ENCODE peak calls at places on chromosomes 3 and 15, in six cellular contexts. One of them, this sample, is unnamed.

GRCh38 chr15:25544076-25544475 is 105.3 kb upstream of the UBE3A start:
- DNase-seq in NCI-H774: no peak
- DNase-seq in stimulated activated CD4-positive, alpha-beta T cell treated with anti-CD3 and anti-CD28 coated beads, Interleukin-4, amount 100 ng/mL, for 1 hour: no peak
- DNase-seq in SK-N-DZ: no peak
- DNase-seq in left colon: no peak
- DNase-seq in left cardiac atrium: no peak
- DNase-seq in this sample: no peak

GRCh38 chr15:91668370-91668769 is 185.1 kb upstream of the SLCO3A1 start:
- DNase-seq in NCI-H774: no peak
- DNase-seq in SK-N-DZ: no peak
- DNase-seq in stimulated activated CD4-positive, alpha-beta T cell treated with anti-CD3 and anti-CD28 coated beads, Interleukin-4, amount 100 ng/mL, for 1 hour: no peak
- DNase-seq in left cardiac atrium: no peak
- DNase-seq in left colon: no peak
- DNase-seq in this sample: no peak

GRCh38 chr3:137958635-137959034 is 51.3 kb upstream of the CLDN18 start:
- DNase-seq in SK-N-DZ: no peak
- DNase-seq in left cardiac atrium: no peak
- DNase-seq in left colon: no peak
- DNase-seq in stimulated activated CD4-positive, alpha-beta T cell treated with anti-CD3 and anti-CD28 coated beads, Interleukin-4, amount 100 ng/mL, for 1 hour: no peak
- DNase-seq in NCI-H774: no peak
- DNase-seq in this sample: no peak

GRCh38 chr15:71050461-71050860 is 64.8 kb upstream of the THSD4 start:
- DNase-seq in left cardiac atrium: no peak
- DNase-seq in stimulated activated CD4-positive, alpha-beta T cell treated with anti-CD3 and anti-CD28 coated beads, Interleukin-4, amount 100 ng/mL, for 1 hour: no peak
- DNase-seq in left colon: no peak
- DNase-seq in NCI-H774: no peak
- DNase-seq in SK-N-DZ: no peak
- DNase-seq in this sample: no peak

GRCh38 chr3:8460050-8460708 is 41.4 kb upstream of the LMCD1 start:
- DNase-seq in left colon: no peak
- DNase-seq in NCI-H774: no peak
- DNase-seq in left cardiac atrium: no peak
- DNase-seq in SK-N-DZ: no peak
- DNase-seq in stimulated activated CD4-positive, alpha-beta T cell treated with anti-CD3 and anti-CD28 coated beads, Interleukin-4, amount 100 ng/mL, for 1 hour: no peak
- DNase-seq in this sample: no peak

GRCh38 chr15:88998980-88999713 is 86.0 kb upstream of the MFGE8 start:
- DNase-seq in NCI-H774: no peak
- DNase-seq in stimulated activated CD4-positive, alpha-beta T cell treated with anti-CD3 and anti-CD28 coated beads, Interleukin-4, amount 100 ng/mL, for 1 hour: no peak
- DNase-seq in left cardiac atrium: no peak
- DNase-seq in left colon: no peak
- DNase-seq in SK-N-DZ: no peak
- DNase-seq in this sample: no peak

GRCh38 chr3:50664959-50665602 is 9.6 kb upstream of the DOCK3 start:
- DNase-seq in left cardiac atrium: no peak
- DNase-seq in NCI-H774: no peak
- DNase-seq in SK-N-DZ: no peak
- DNase-seq in left colon: no peak
- DNase-seq in stimulated activated CD4-positive, alpha-beta T cell treated with anti-CD3 and anti-CD28 coated beads, Interleukin-4, amount 100 ng/mL, for 1 hour: no peak
- DNase-seq in this sample: no peak

GRCh38 chr3:193987186-193987585 is 148.8 kb upstream of the HES1 start:
- DNase-seq in left colon: no peak
- DNase-seq in left cardiac atrium: no peak
- DNase-seq in SK-N-DZ: no peak
- DNase-seq in NCI-H774: no peak
- DNase-seq in stimulated activated CD4-positive, alpha-beta T cell treated with anti-CD3 and anti-CD28 coated beads, Interleukin-4, amount 100 ng/mL, for 1 hour: no peak
- DNase-seq in this sample: no peak

GRCh38 chr15:38474155-38474757 is 20.3 kb downstream of the FAM98B start:
- DNase-seq in NCI-H774: peak
- DNase-seq in SK-N-DZ: peak
- DNase-seq in left cardiac atrium: no peak
- DNase-seq in stimulated activated CD4-positive, alpha-beta T cell treated with anti-CD3 and anti-CD28 coated beads, Interleukin-4, amount 100 ng/mL, for 1 hour: no peak
- DNase-seq in left colon: no peak
- DNase-seq in this sample: peak

GRCh38 chr3:49937081-49937480 is 2.9 kb upstream of the RBM6 start:
- DNase-seq in stimulated activated CD4-positive, alpha-beta T cell treated with anti-CD3 and anti-CD28 coated beads, Interleukin-4, amount 100 ng/mL, for 1 hour: no peak
- DNase-seq in NCI-H774: no peak
- DNase-seq in left cardiac atrium: no peak
- DNase-seq in SK-N-DZ: no peak
- DNase-seq in left colon: no peak
- DNase-seq in this sample: no peak

GRCh38 chr15:74525946-74526345 is 15.1 kb upstream of the ARID3B start:
- DNase-seq in NCI-H774: no peak
- DNase-seq in SK-N-DZ: no peak
- DNase-seq in left cardiac atrium: no peak
- DNase-seq in stimulated activated CD4-positive, alpha-beta T cell treated with anti-CD3 and anti-CD28 coated beads, Interleukin-4, amount 100 ng/mL, for 1 hour: no peak
- DNase-seq in left colon: no peak
- DNase-seq in this sample: no peak

GRCh38 chr3:171461087-171461917 is 1.1 kb upstream of the TNIK start:
- DNase-seq in stimulated activated CD4-positive, alpha-beta T cell treated with anti-CD3 and anti-CD28 coated beads, Interleukin-4, amount 100 ng/mL, for 1 hour: peak
- DNase-seq in NCI-H774: peak
- DNase-seq in left cardiac atrium: no peak
- DNase-seq in SK-N-DZ: peak
- DNase-seq in left colon: no peak
- DNase-seq in this sample: no peak

GRCh38 chr3:124770341-124771082 is 40.3 kb downstream of the UMPS start:
- DNase-seq in SK-N-DZ: peak
- DNase-seq in NCI-H774: no peak
- DNase-seq in left colon: no peak
- DNase-seq in left cardiac atrium: peak
- DNase-seq in stimulated activated CD4-positive, alpha-beta T cell treated with anti-CD3 and anti-CD28 coated beads, Interleukin-4, amount 100 ng/mL, for 1 hour: no peak
- DNase-seq in this sample: peak

GRCh38 chr3:36907911-36908646 is 36.8 kb downstream of the TRANK1 start:
- DNase-seq in stimulated activated CD4-positive, alpha-beta T cell treated with anti-CD3 and anti-CD28 coated beads, Interleukin-4, amount 100 ng/mL, for 1 hour: peak
- DNase-seq in left cardiac atrium: peak
- DNase-seq in left colon: peak
- DNase-seq in NCI-H774: no peak
- DNase-seq in SK-N-DZ: no peak
- DNase-seq in this sample: no peak

GRCh38 chr3:196499061-196499460 is 4.5 kb downstream of the RNF168 start:
- DNase-seq in SK-N-DZ: no peak
- DNase-seq in NCI-H774: no peak
- DNase-seq in left cardiac atrium: no peak
- DNase-seq in left colon: no peak
- DNase-seq in stimulated activated CD4-positive, alpha-beta T cell treated with anti-CD3 and anti-CD28 coated beads, Interleukin-4, amount 100 ng/mL, for 1 hour: no peak
- DNase-seq in this sample: no peak

GRCh38 chr15:68829068-68829467 is 8.4 kb upstream of the ANP32A start:
- DNase-seq in left colon: no peak
- DNase-seq in left cardiac atrium: no peak
- DNase-seq in stimulated activated CD4-positive, alpha-beta T cell treated with anti-CD3 and anti-CD28 coated beads, Interleukin-4, amount 100 ng/mL, for 1 hour: no peak
- DNase-seq in NCI-H774: no peak
- DNase-seq in SK-N-DZ: no peak
- DNase-seq in this sample: no peak

GRCh38 chr3:42532229-42532628 is 29.8 kb downstream of the VIPR1 start:
- DNase-seq in left colon: no peak
- DNase-seq in stimulated activated CD4-positive, alpha-beta T cell treated with anti-CD3 and anti-CD28 coated beads, Interleukin-4, amount 100 ng/mL, for 1 hour: no peak
- DNase-seq in SK-N-DZ: no peak
- DNase-seq in NCI-H774: no peak
- DNase-seq in left cardiac atrium: no peak
- DNase-seq in this sample: no peak

GRCh38 chr3:33807190-33807589 is 8.8 kb downstream of the PDCD6IP start:
- DNase-seq in left cardiac atrium: peak
- DNase-seq in stimulated activated CD4-positive, alpha-beta T cell treated with anti-CD3 and anti-CD28 coated beads, Interleukin-4, amount 100 ng/mL, for 1 hour: no peak
- DNase-seq in left colon: peak
- DNase-seq in NCI-H774: no peak
- DNase-seq in SK-N-DZ: no peak
- DNase-seq in this sample: no peak

GRCh38 chr3:99659032-99659431 is 20.6 kb downstream of the COL8A1 start:
- DNase-seq in left colon: no peak
- DNase-seq in stimulated activated CD4-positive, alpha-beta T cell treated with anti-CD3 and anti-CD28 coated beads, Interleukin-4, amount 100 ng/mL, for 1 hour: no peak
- DNase-seq in SK-N-DZ: no peak
- DNase-seq in NCI-H774: no peak
- DNase-seq in left cardiac atrium: peak
- DNase-seq in this sample: no peak

GRCh38 chr3:58824285-58824684 is 157.7 kb upstream of the FAM3D start:
- DNase-seq in stimulated activated CD4-positive, alpha-beta T cell treated with anti-CD3 and anti-CD28 coated beads, Interleukin-4, amount 100 ng/mL, for 1 hour: peak
- DNase-seq in NCI-H774: peak
- DNase-seq in left colon: peak
- DNase-seq in left cardiac atrium: peak
- DNase-seq in SK-N-DZ: peak
- DNase-seq in this sample: peak

GRCh38 chr15:36465304-36465703 is 114.1 kb upstream of the CDIN1 start:
- DNase-seq in left colon: no peak
- DNase-seq in SK-N-DZ: no peak
- DNase-seq in stimulated activated CD4-positive, alpha-beta T cell treated with anti-CD3 and anti-CD28 coated beads, Interleukin-4, amount 100 ng/mL, for 1 hour: no peak
- DNase-seq in NCI-H774: no peak
- DNase-seq in left cardiac atrium: no peak
- DNase-seq in this sample: no peak

GRCh38 chr3:13750215-13750614 is 129.7 kb downstream of the WNT7A start:
- DNase-seq in NCI-H774: no peak
- DNase-seq in stimulated activated CD4-positive, alpha-beta T cell treated with anti-CD3 and anti-CD28 coated beads, Interleukin-4, amount 100 ng/mL, for 1 hour: no peak
- DNase-seq in left cardiac atrium: no peak
- DNase-seq in left colon: no peak
- DNase-seq in SK-N-DZ: no peak
- DNase-seq in this sample: no peak

GRCh38 chr15:52183562-52184173 is 7.5 kb downstream of the GNB5 start:
- DNase-seq in left cardiac atrium: no peak
- DNase-seq in NCI-H774: no peak
- DNase-seq in left colon: peak
- DNase-seq in stimulated activated CD4-positive, alpha-beta T cell treated with anti-CD3 and anti-CD28 coated beads, Interleukin-4, amount 100 ng/mL, for 1 hour: no peak
- DNase-seq in SK-N-DZ: peak
- DNase-seq in this sample: peak

GRCh38 chr3:12890610-12891390 is 49.4 kb upstream of the RPL32 start:
- DNase-seq in left colon: no peak
- DNase-seq in stimulated activated CD4-positive, alpha-beta T cell treated with anti-CD3 and anti-CD28 coated beads, Interleukin-4, amount 100 ng/mL, for 1 hour: no peak
- DNase-seq in NCI-H774: no peak
- DNase-seq in SK-N-DZ: no peak
- DNase-seq in left cardiac atrium: no peak
- DNase-seq in this sample: no peak

GRCh38 chr15:23602124-23602523 is 36.6 kb downstream of the MKRN3 start:
- DNase-seq in left colon: no peak
- DNase-seq in left cardiac atrium: no peak
- DNase-seq in stimulated activated CD4-positive, alpha-beta T cell treated with anti-CD3 and anti-CD28 coated beads, Interleukin-4, amount 100 ng/mL, for 1 hour: no peak
- DNase-seq in SK-N-DZ: no peak
- DNase-seq in NCI-H774: no peak
- DNase-seq in this sample: no peak

GRCh38 chr15:70792171-70792573 is 28.8 kb upstream of the UACA start:
- DNase-seq in left cardiac atrium: no peak
- DNase-seq in stimulated activated CD4-positive, alpha-beta T cell treated with anti-CD3 and anti-CD28 coated beads, Interleukin-4, amount 100 ng/mL, for 1 hour: no peak
- DNase-seq in SK-N-DZ: no peak
- DNase-seq in left colon: no peak
- DNase-seq in NCI-H774: no peak
- DNase-seq in this sample: no peak

GRCh38 chr15:31161990-31162389 is 60.5 kb upstream of the TRPM1 start:
- DNase-seq in NCI-H774: no peak
- DNase-seq in left cardiac atrium: no peak
- DNase-seq in left colon: no peak
- DNase-seq in SK-N-DZ: no peak
- DNase-seq in stimulated activated CD4-positive, alpha-beta T cell treated with anti-CD3 and anti-CD28 coated beads, Interleukin-4, amount 100 ng/mL, for 1 hour: no peak
- DNase-seq in this sample: no peak

GRCh38 chr15:91258436-91258779 is 158.4 kb downstream of the SV2B start:
- DNase-seq in left cardiac atrium: no peak
- DNase-seq in stimulated activated CD4-positive, alpha-beta T cell treated with anti-CD3 and anti-CD28 coated beads, Interleukin-4, amount 100 ng/mL, for 1 hour: no peak
- DNase-seq in left colon: no peak
- DNase-seq in SK-N-DZ: no peak
- DNase-seq in NCI-H774: no peak
- DNase-seq in this sample: no peak

GRCh38 chr3:37745079-37745478 is 116.6 kb upstream of the CTDSPL start:
- DNase-seq in stimulated activated CD4-positive, alpha-beta T cell treated with anti-CD3 and anti-CD28 coated beads, Interleukin-4, amount 100 ng/mL, for 1 hour: no peak
- DNase-seq in left colon: no peak
- DNase-seq in NCI-H774: no peak
- DNase-seq in SK-N-DZ: no peak
- DNase-seq in left cardiac atrium: no peak
- DNase-seq in this sample: no peak

GRCh38 chr15:61275901-61276300 is 46.8 kb upstream of the RORA start:
- DNase-seq in left cardiac atrium: no peak
- DNase-seq in NCI-H774: peak
- DNase-seq in left colon: no peak
- DNase-seq in SK-N-DZ: peak
- DNase-seq in stimulated activated CD4-positive, alpha-beta T cell treated with anti-CD3 and anti-CD28 coated beads, Interleukin-4, amount 100 ng/mL, for 1 hour: no peak
- DNase-seq in this sample: peak

GRCh38 chr3:88936837-88937236 is 170.6 kb upstream of the EPHA3 start:
- DNase-seq in SK-N-DZ: no peak
- DNase-seq in NCI-H774: no peak
- DNase-seq in stimulated activated CD4-positive, alpha-beta T cell treated with anti-CD3 and anti-CD28 coated beads, Interleukin-4, amount 100 ng/mL, for 1 hour: no peak
- DNase-seq in left cardiac atrium: no peak
- DNase-seq in left colon: no peak
- DNase-seq in this sample: no peak

GRCh38 chr3:137332296-137332695 is 374.5 kb downstream of the IL20RB start:
- DNase-seq in NCI-H774: no peak
- DNase-seq in left cardiac atrium: no peak
- DNase-seq in stimulated activated CD4-positive, alpha-beta T cell treated with anti-CD3 and anti-CD28 coated beads, Interleukin-4, amount 100 ng/mL, for 1 hour: no peak
- DNase-seq in left colon: no peak
- DNase-seq in SK-N-DZ: no peak
- DNase-seq in this sample: no peak

GRCh38 chr3:156290917-156291268 is 170.5 kb downstream of the KCNAB1 start:
- DNase-seq in stimulated activated CD4-positive, alpha-beta T cell treated with anti-CD3 and anti-CD28 coated beads, Interleukin-4, amount 100 ng/mL, for 1 hour: no peak
- DNase-seq in left cardiac atrium: no peak
- DNase-seq in SK-N-DZ: peak
- DNase-seq in NCI-H774: no peak
- DNase-seq in left colon: no peak
- DNase-seq in this sample: no peak

GRCh38 chr3:26307805-26308204 is 314.8 kb upstream of the LRRC3B start:
- DNase-seq in stimulated activated CD4-positive, alpha-beta T cell treated with anti-CD3 and anti-CD28 coated beads, Interleukin-4, amount 100 ng/mL, for 1 hour: no peak
- DNase-seq in left cardiac atrium: no peak
- DNase-seq in NCI-H774: no peak
- DNase-seq in SK-N-DZ: no peak
- DNase-seq in left colon: no peak
- DNase-seq in this sample: no peak

GRCh38 chr15:41746802-41747201 is 27.5 kb upstream of the MAPKBP1 start:
- DNase-seq in left cardiac atrium: no peak
- DNase-seq in SK-N-DZ: no peak
- DNase-seq in stimulated activated CD4-positive, alpha-beta T cell treated with anti-CD3 and anti-CD28 coated beads, Interleukin-4, amount 100 ng/mL, for 1 hour: no peak
- DNase-seq in left colon: no peak
- DNase-seq in NCI-H774: no peak
- DNase-seq in this sample: no peak

GRCh38 chr3:16765661-16766060 is 119.1 kb upstream of the PLCL2 start:
- DNase-seq in SK-N-DZ: no peak
- DNase-seq in left colon: no peak
- DNase-seq in left cardiac atrium: no peak
- DNase-seq in NCI-H774: no peak
- DNase-seq in stimulated activated CD4-positive, alpha-beta T cell treated with anti-CD3 and anti-CD28 coated beads, Interleukin-4, amount 100 ng/mL, for 1 hour: no peak
- DNase-seq in this sample: no peak

GRCh38 chr3:184656991-184657669 is 54.7 kb downstream of the MAGEF1 start:
- DNase-seq in stimulated activated CD4-positive, alpha-beta T cell treated with anti-CD3 and anti-CD28 coated beads, Interleukin-4, amount 100 ng/mL, for 1 hour: no peak
- DNase-seq in left colon: no peak
- DNase-seq in NCI-H774: no peak
- DNase-seq in SK-N-DZ: no peak
- DNase-seq in left cardiac atrium: no peak
- DNase-seq in this sample: no peak

GRCh38 chr15:45333550-45333949 is 44.8 kb downstream of the GATM start:
- DNase-seq in NCI-H774: no peak
- DNase-seq in SK-N-DZ: peak
- DNase-seq in left cardiac atrium: peak
- DNase-seq in left colon: peak
- DNase-seq in stimulated activated CD4-positive, alpha-beta T cell treated with anti-CD3 and anti-CD28 coated beads, Interleukin-4, amount 100 ng/mL, for 1 hour: no peak
- DNase-seq in this sample: peak

This sample was measured in BE2C.